ENCODE peak calls at places on chromosomes 16 and 17, in six cellular contexts. One of them, this sample, is unnamed.

GRCh38 chr16:57013268-57013667 is 23.9 kb downstream of the NLRC5 start:
- DNase-seq in breast epithelium: no peak
- DNase-seq in GM12891: no peak
- DNase-seq in prostate gland: no peak
- DNase-seq in SK-N-SH: no peak
- DNase-seq in esophagus muscularis mucosa: no peak
- DNase-seq in this sample: no peak

GRCh38 chr16:22300427-22301071 is 3.3 kb downstream of the POLR3E start:
- DNase-seq in SK-N-SH: peak; percentile 76
- DNase-seq in GM12891: no peak
- DNase-seq in prostate gland: peak; percentile 46
- DNase-seq in esophagus muscularis mucosa: no peak
- DNase-seq in breast epithelium: no peak
- DNase-seq in this sample: no peak

GRCh38 chr16:79250457-79251098 is 350.0 kb downstream of the MAF start:
- DNase-seq in esophagus muscularis mucosa: no peak
- DNase-seq in GM12891: no peak
- DNase-seq in SK-N-SH: no peak
- DNase-seq in prostate gland: no peak
- DNase-seq in breast epithelium: no peak
- DNase-seq in this sample: no peak

GRCh38 chr16:62225675-62226074 is 189.4 kb upstream of the CDH8 start:
- DNase-seq in SK-N-SH: peak; percentile 25
- DNase-seq in prostate gland: no peak
- DNase-seq in GM12891: peak; percentile 20
- DNase-seq in esophagus muscularis mucosa: no peak
- DNase-seq in breast epithelium: peak; percentile 55
- DNase-seq in this sample: peak; percentile 71

GRCh38 chr16:81873843-81874752 is 95.0 kb downstream of the PLCG2 start:
- DNase-seq in prostate gland: peak; percentile 14
- DNase-seq in GM12891: peak; percentile 44
- DNase-seq in esophagus muscularis mucosa: no peak
- DNase-seq in breast epithelium: no peak
- DNase-seq in SK-N-SH: peak; percentile 58
- DNase-seq in this sample: no peak

GRCh38 chr16:64089697-64090096 is 1032.2 kb downstream of the CDH11 start:
- DNase-seq in SK-N-SH: peak; percentile 13
- DNase-seq in prostate gland: no peak
- DNase-seq in esophagus muscularis mucosa: no peak
- DNase-seq in breast epithelium: no peak
- DNase-seq in GM12891: no peak
- DNase-seq in this sample: no peak

GRCh38 chr16:86227041-86227440 is 283.3 kb upstream of the FOXF1 start:
- DNase-seq in esophagus muscularis mucosa: no peak
- DNase-seq in GM12891: no peak
- DNase-seq in prostate gland: no peak
- DNase-seq in SK-N-SH: no peak
- DNase-seq in breast epithelium: peak; percentile 45
- DNase-seq in this sample: peak; percentile 45

GRCh38 chr17:44906010-44906646 is 6.9 kb upstream of the EFTUD2 start:
- DNase-seq in prostate gland: no peak
- DNase-seq in GM12891: no peak
- DNase-seq in SK-N-SH: no peak
- DNase-seq in breast epithelium: no peak
- DNase-seq in esophagus muscularis mucosa: no peak
- DNase-seq in this sample: no peak

GRCh38 chr17:17551361-17551760 is 40.1 kb downstream of the PEMT start:
- DNase-seq in breast epithelium: no peak
- DNase-seq in esophagus muscularis mucosa: no peak
- DNase-seq in prostate gland: no peak
- DNase-seq in GM12891: no peak
- DNase-seq in SK-N-SH: peak; percentile 89
- DNase-seq in this sample: no peak

GRCh38 chr17:10058924-10059683 is 139.3 kb downstream of the GAS7 start:
- DNase-seq in breast epithelium: no peak
- DNase-seq in esophagus muscularis mucosa: no peak
- DNase-seq in GM12891: no peak
- DNase-seq in SK-N-SH: no peak
- DNase-seq in prostate gland: no peak
- DNase-seq in this sample: no peak

GRCh38 chr16:12426122-12426521 is 377.6 kb downstream of the CPPED1 start:
- DNase-seq in GM12891: no peak
- DNase-seq in breast epithelium: no peak
- DNase-seq in esophagus muscularis mucosa: no peak
- DNase-seq in SK-N-SH: peak; percentile 54
- DNase-seq in prostate gland: no peak
- DNase-seq in this sample: no peak

GRCh38 chr16:73527191-73527590 is 479.3 kb upstream of the ZFHX3 start:
- DNase-seq in GM12891: no peak
- DNase-seq in SK-N-SH: no peak
- DNase-seq in esophagus muscularis mucosa: no peak
- DNase-seq in breast epithelium: no peak
- DNase-seq in prostate gland: no peak
- DNase-seq in this sample: no peak

GRCh38 chr16:8850279-8850885 is 18.4 kb downstream of the CARHSP1 start:
- DNase-seq in GM12891: peak; percentile 19
- DNase-seq in SK-N-SH: peak; percentile 36
- DNase-seq in esophagus muscularis mucosa: peak; percentile 93
- DNase-seq in breast epithelium: no peak
- DNase-seq in prostate gland: no peak
- DNase-seq in this sample: no peak

GRCh38 chr16:69754469-69755310 is at the start of gene NOB1:
- DNase-seq in SK-N-SH: peak; percentile 96
- DNase-seq in GM12891: peak; percentile 89
- DNase-seq in prostate gland: peak; percentile 95
- DNase-seq in esophagus muscularis mucosa: peak; percentile 98
- DNase-seq in breast epithelium: peak; percentile 94
- DNase-seq in this sample: peak; percentile 95

GRCh38 chr16:21169249-21169981 is 10.9 kb downstream of the LDAF1 start:
- DNase-seq in SK-N-SH: no peak
- DNase-seq in breast epithelium: no peak
- DNase-seq in GM12891: no peak
- DNase-seq in prostate gland: no peak
- DNase-seq in esophagus muscularis mucosa: no peak
- DNase-seq in this sample: no peak

GRCh38 chr17:61209524-61209923 is 190.1 kb upstream of the TBX2 start:
- DNase-seq in SK-N-SH: no peak
- DNase-seq in GM12891: no peak
- DNase-seq in breast epithelium: no peak
- DNase-seq in prostate gland: no peak
- DNase-seq in esophagus muscularis mucosa: no peak
- DNase-seq in this sample: no peak

GRCh38 chr16:75931043-75931442 is 204.8 kb upstream of the CPHXL start:
- DNase-seq in prostate gland: no peak
- DNase-seq in breast epithelium: no peak
- DNase-seq in GM12891: no peak
- DNase-seq in esophagus muscularis mucosa: no peak
- DNase-seq in SK-N-SH: no peak
- DNase-seq in this sample: no peak

GRCh38 chr17:56596741-56597494 is 3.4 kb downstream of the NOG start:
- DNase-seq in SK-N-SH: peak; percentile 40
- DNase-seq in breast epithelium: no peak
- DNase-seq in prostate gland: no peak
- DNase-seq in esophagus muscularis mucosa: no peak
- DNase-seq in GM12891: no peak
- DNase-seq in this sample: no peak

GRCh38 chr17:57954421-57955182 is 610 bp downstream of the CUEDC1 start:
- DNase-seq in breast epithelium: peak; percentile 70
- DNase-seq in prostate gland: peak; percentile 59
- DNase-seq in SK-N-SH: peak; percentile 84
- DNase-seq in GM12891: no peak
- DNase-seq in esophagus muscularis mucosa: peak; percentile 45
- DNase-seq in this sample: peak; percentile 90

GRCh38 chr16:10871157-10871991 is 5.6 kb upstream of the CIITA start:
- DNase-seq in GM12891: no peak
- DNase-seq in prostate gland: peak; percentile 57
- DNase-seq in SK-N-SH: no peak
- DNase-seq in esophagus muscularis mucosa: no peak
- DNase-seq in breast epithelium: peak; percentile 69
- DNase-seq in this sample: peak; percentile 80

DNA sequence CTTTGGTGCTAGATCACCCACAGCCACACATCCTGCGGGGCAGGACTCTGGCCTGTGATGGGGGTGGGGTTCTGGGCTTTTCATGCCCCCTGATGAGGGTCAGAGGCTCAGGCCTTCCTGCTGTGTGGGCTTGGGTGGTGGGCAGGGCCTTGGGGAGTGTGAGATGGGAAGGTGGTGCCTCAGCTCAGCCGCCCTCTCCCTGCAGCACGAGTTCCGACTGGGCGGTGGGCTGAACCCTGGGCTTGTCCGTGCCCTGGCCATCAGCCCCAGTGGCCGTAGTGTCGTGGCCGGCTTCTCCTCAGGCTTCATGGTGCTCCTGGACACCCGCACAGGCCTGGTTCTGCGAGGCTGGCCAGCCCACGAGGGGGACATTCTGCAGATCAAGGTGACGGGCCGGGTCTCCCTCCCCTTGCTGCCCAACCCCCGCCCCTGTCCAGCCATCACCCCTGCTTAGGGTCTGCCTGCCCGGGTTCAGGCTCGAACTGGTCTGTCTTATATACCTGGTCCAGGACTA is 6.8 kb upstream of the SERPINF2 start:
- DNase-seq in GM12891: no peak
- DNase-seq in breast epithelium: no peak
- DNase-seq in prostate gland: no peak
- DNase-seq in SK-N-SH: peak; percentile 38
- DNase-seq in esophagus muscularis mucosa: no peak
- DNase-seq in this sample: peak; percentile 64
- TF ChIP-seq POLR2AphosphoS5 in GM12891: no peak
- TF ChIP-seq POLR2AphosphoS5 in breast epithelium: no peak
- TF ChIP-seq POLR2AphosphoS5 in prostate gland: no peak
- TF ChIP-seq POLR2AphosphoS5 in SK-N-SH: no peak
- TF ChIP-seq POLR2AphosphoS5 in esophagus muscularis mucosa: no peak
- TF ChIP-seq POLR2AphosphoS5 in this sample: no peak

GRCh38 chr17:77803726-77804125 is 154.8 kb upstream of the TNRC6C start:
- DNase-seq in SK-N-SH: no peak
- DNase-seq in prostate gland: no peak
- DNase-seq in breast epithelium: no peak
- DNase-seq in esophagus muscularis mucosa: no peak
- DNase-seq in GM12891: no peak
- DNase-seq in this sample: no peak

GRCh38 chr17:77800832-77801231 is 157.7 kb upstream of the TNRC6C start:
- DNase-seq in GM12891: no peak
- DNase-seq in SK-N-SH: no peak
- DNase-seq in breast epithelium: no peak
- DNase-seq in esophagus muscularis mucosa: no peak
- DNase-seq in prostate gland: no peak
- DNase-seq in this sample: no peak

GRCh38 chr17:77801545-77802332 is 156.8 kb upstream of the TNRC6C start:
- DNase-seq in GM12891: no peak
- DNase-seq in prostate gland: no peak
- DNase-seq in esophagus muscularis mucosa: no peak
- DNase-seq in SK-N-SH: peak; percentile 54
- DNase-seq in breast epithelium: no peak
- DNase-seq in this sample: no peak

GRCh38 chr17:77802811-77803220 is 155.7 kb upstream of the TNRC6C start:
- DNase-seq in SK-N-SH: peak; percentile 93
- DNase-seq in esophagus muscularis mucosa: no peak
- DNase-seq in GM12891: no peak
- DNase-seq in prostate gland: no peak
- DNase-seq in breast epithelium: no peak
- DNase-seq in this sample: no peak

DNA sequence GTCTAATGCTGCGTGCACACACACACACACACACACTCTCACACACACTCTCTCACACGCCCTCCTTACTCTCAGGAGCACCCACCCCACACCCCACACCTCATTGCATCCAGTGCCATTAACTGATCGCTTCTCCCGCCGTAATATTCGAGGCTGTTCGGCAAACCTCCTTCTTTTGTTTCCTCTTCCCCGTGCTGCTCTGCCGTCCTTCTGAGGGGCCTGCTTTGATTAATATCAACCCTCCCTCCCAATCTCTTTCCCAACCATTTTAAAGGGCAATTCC is 156.2 kb upstream of the TNRC6C start:
- DNase-seq in prostate gland: no peak
- DNase-seq in esophagus muscularis mucosa: no peak
- DNase-seq in GM12891: no peak
- DNase-seq in breast epithelium: no peak
- DNase-seq in SK-N-SH: peak; percentile 49
- DNase-seq in this sample: no peak
- TF ChIP-seq POLR2AphosphoS5 in prostate gland: no peak
- TF ChIP-seq POLR2AphosphoS5 in esophagus muscularis mucosa: no peak
- TF ChIP-seq POLR2AphosphoS5 in GM12891: no peak
- TF ChIP-seq POLR2AphosphoS5 in breast epithelium: no peak
- TF ChIP-seq POLR2AphosphoS5 in SK-N-SH: no peak
- TF ChIP-seq POLR2AphosphoS5 in this sample: no peak

GRCh38 chr16:2799852-2800226 is 1.6 kb downstream of the PRSS41 start:
- DNase-seq in breast epithelium: no peak
- DNase-seq in prostate gland: peak; percentile 63
- DNase-seq in esophagus muscularis mucosa: no peak
- DNase-seq in SK-N-SH: no peak
- DNase-seq in GM12891: no peak
- DNase-seq in this sample: no peak
- TF ChIP-seq POLR2AphosphoS5 in breast epithelium: no peak
- TF ChIP-seq POLR2AphosphoS5 in prostate gland: peak; percentile 87
- TF ChIP-seq POLR2AphosphoS5 in esophagus muscularis mucosa: no peak
- TF ChIP-seq POLR2AphosphoS5 in SK-N-SH: no peak
- TF ChIP-seq POLR2AphosphoS5 in GM12891: no peak
- TF ChIP-seq POLR2AphosphoS5 in this sample: no peak

GRCh38 chr16:17416461-17417221 is 54.1 kb downstream of the XYLT1 start:
- DNase-seq in breast epithelium: no peak
- DNase-seq in GM12891: peak; percentile 71
- DNase-seq in SK-N-SH: peak; percentile 32
- DNase-seq in prostate gland: no peak
- DNase-seq in esophagus muscularis mucosa: no peak
- DNase-seq in this sample: no peak
- TF ChIP-seq POLR2AphosphoS5 in breast epithelium: no peak
- TF ChIP-seq POLR2AphosphoS5 in GM12891: peak; percentile 60
- TF ChIP-seq POLR2AphosphoS5 in SK-N-SH: no peak
- TF ChIP-seq POLR2AphosphoS5 in prostate gland: no peak
- TF ChIP-seq POLR2AphosphoS5 in esophagus muscularis mucosa: no peak
- TF ChIP-seq POLR2AphosphoS5 in this sample: no peak

DNA sequence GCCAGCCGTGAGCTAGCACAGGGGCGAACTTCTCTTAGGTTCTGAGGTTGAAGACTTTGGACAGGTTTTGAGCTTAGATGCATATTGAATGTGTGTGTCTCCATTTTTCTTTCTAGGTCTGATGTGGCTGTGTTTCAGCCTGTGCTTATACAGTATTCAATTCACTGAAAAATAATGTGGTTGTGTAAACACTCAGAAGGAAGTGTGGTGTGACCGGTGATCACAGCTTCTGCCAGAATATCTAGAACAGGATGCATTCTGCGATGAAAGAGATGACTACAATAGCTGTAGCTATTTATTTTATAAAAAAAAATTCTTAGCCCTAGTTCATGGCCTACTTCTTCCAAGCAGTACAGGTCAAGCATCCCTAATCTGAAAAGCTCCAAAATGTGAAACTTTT is 64.4 kb downstream of the MAP2K6 start:
- DNase-seq in GM12891: no peak
- DNase-seq in breast epithelium: no peak
- DNase-seq in esophagus muscularis mucosa: no peak
- DNase-seq in SK-N-SH: no peak
- DNase-seq in prostate gland: no peak
- DNase-seq in this sample: no peak
- TF ChIP-seq POLR2AphosphoS5 in GM12891: no peak
- TF ChIP-seq POLR2AphosphoS5 in breast epithelium: no peak
- TF ChIP-seq POLR2AphosphoS5 in esophagus muscularis mucosa: no peak
- TF ChIP-seq POLR2AphosphoS5 in SK-N-SH: no peak
- TF ChIP-seq POLR2AphosphoS5 in prostate gland: no peak
- TF ChIP-seq POLR2AphosphoS5 in this sample: no peak

This sample was measured in suprapubic skin.